ENCODE peak calls at places on chromosomes 13 and 19, in seven cellular contexts. H, M, T, J, A, X and D are unnamed samples.
A peak's percentile ranks its signal among the peaks of the same experiment; 100 is the strongest.

GRCh38 chr13:27622102-27622820 is 569 bp downstream of the POLR1D start:
- DNase-seq in M (no peak), H (no peak), X (peak; percentile 40), T (peak; percentile 5), J (no peak), A (peak; percentile 51), D (no peak)

GRCh38 chr19:14363203-14364097 is 17.8 kb upstream of the ADGRE5 start:
- DNase-seq in M (peak; percentile 33), J (peak; percentile 87), X (peak; percentile 66), H (peak; percentile 96), A (peak; percentile 69), T (no peak), D (peak; percentile 79)

GRCh38 chr13:21673592-21674270 is 2.9 kb downstream of the FGF9 start:
- DNase-seq in J (peak; percentile 92), H (peak; percentile 38), A (peak; percentile 76), T (no peak), M (peak; percentile 57), X (peak; percentile 58), D (peak; percentile 52)

GRCh38 chr19:51737924-51738323 is 13.8 kb downstream of the FPR1 start:
- DNase-seq in X (no peak), M (no peak), J (no peak), A (no peak), H (no peak), T (no peak), D (no peak)

GRCh38 chr13:112333756-112334543 is 42.2 kb upstream of the SPACA7 start:
- DNase-seq in X (peak; percentile 30), T (no peak), J (no peak), A (no peak), H (no peak), M (no peak), D (no peak)

GRCh38 chr19:48806818-48807589 is 3.8 kb downstream of the BCAT2 start:
- DNase-seq in T (no peak), M (peak; percentile 47), J (peak; percentile 53), H (peak; percentile 60), A (peak; percentile 87), X (no peak), D (peak; percentile 57)

GRCh38 chr13:75402787-75403186 is 79.2 kb downstream of the TBC1D4 start:
- DNase-seq in M (no peak), J (no peak), A (no peak), X (no peak), H (no peak), T (no peak), D (no peak)

GRCh38 chr13:34107814-34108213 is 289.9 kb downstream of the RFC3 start:
- DNase-seq in H (peak; percentile 37), J (no peak), M (no peak), T (no peak), A (no peak), X (no peak), D (no peak)

GRCh38 chr13:74144269-74144668 is 10.1 kb upstream of the KLF12 start:
- DNase-seq in J (no peak), H (no peak), A (no peak), M (no peak), X (no peak), T (no peak), D (no peak)

GRCh38 chr13:44064376-44064775 is 184.7 kb downstream of the LACC1 start:
- DNase-seq in T (no peak), A (no peak), X (no peak), M (no peak), J (no peak), H (no peak), D (no peak)

GRCh38 chr19:41548047-41548446 is 27.9 kb upstream of the CEACAM21 start:
- DNase-seq in X (no peak), T (no peak), H (no peak), M (no peak), A (no peak), J (no peak), D (no peak)

GRCh38 chr19:12884926-12885748 is 1.9 kb downstream of the KLF1 start:
- DNase-seq in X (peak; percentile 63), T (no peak), J (peak; percentile 98), A (peak; percentile 91), H (peak; percentile 68), M (peak; percentile 91), D (peak; percentile 80)

GRCh38 chr13:99640260-99640659 is 139.0 kb downstream of the TM9SF2 start:
- DNase-seq in M (no peak), X (no peak), J (no peak), A (no peak), H (no peak), T (no peak), D (no peak)

GRCh38 chr13:95620498-95621140 is 23.9 kb downstream of the DZIP1 start:
- DNase-seq in M (no peak), H (no peak), A (no peak), X (no peak), J (no peak), T (no peak), D (no peak)

GRCh38 chr13:50845211-50845610 is 1.7 kb upstream of the DLEU7 start:
- DNase-seq in H (peak; percentile 20), A (no peak), J (no peak), T (no peak), M (no peak), X (no peak), D (no peak)

GRCh38 chr13:59269476-59269875 is 894.3 kb downstream of the DIAPH3 start:
- DNase-seq in H (peak; percentile 77), M (no peak), J (no peak), T (no peak), A (no peak), X (no peak), D (no peak)

GRCh38 chr19:40603719-40604646 is 2.8 kb downstream of the LTBP4 start:
- DNase-seq in J (peak; percentile 98), X (peak; percentile 99), H (peak; percentile 97), A (peak; percentile 99), T (peak; percentile 99), M (peak; percentile 99), D (peak; percentile 97)

GRCh38 chr13:73406454-73406853 is 347.6 kb downstream of the KLF5 start:
- DNase-seq in T (no peak), M (no peak), X (no peak), A (no peak), J (no peak), H (no peak), D (no peak)

DNA sequence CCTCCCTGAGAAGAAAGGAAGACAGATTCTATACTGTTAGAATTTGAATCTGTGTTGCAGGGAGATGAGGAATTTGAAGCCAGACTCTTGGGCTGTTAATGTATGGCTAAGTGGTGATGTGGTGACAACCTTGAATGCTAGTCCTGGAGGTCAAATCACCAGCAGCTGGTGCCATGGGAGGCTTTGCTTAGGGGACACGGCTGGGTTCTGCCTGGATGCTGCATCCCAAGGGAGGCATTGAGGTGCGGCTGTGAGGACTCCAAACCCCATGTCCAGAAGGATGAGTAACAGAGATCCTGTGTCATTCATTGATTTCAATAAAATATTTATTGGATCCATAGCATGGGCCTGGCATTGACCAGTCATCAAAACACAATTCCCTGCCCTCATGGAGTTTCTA is 42.3 kb downstream of the RFX2 start:
- DNase-seq in T (no peak), H (no peak), M (peak; percentile 7), X (peak; percentile 11), A (no peak), J (no peak), D (no peak)
- H3K27ac ChIP-seq in T (peak overlapping the region; percentile 75), H (no peak overlapping the region), M (peak overlapping the region; percentile 55), X (no peak overlapping the region), A (peak overlapping the region; percentile 70), J (peak overlapping the region; percentile 97), D (no peak overlapping the region)

GRCh38 chr19:4055209-4055552 is 11.5 kb downstream of the ZBTB7A start:
- DNase-seq in A (no peak), J (peak; percentile 52), T (no peak), M (no peak), X (no peak), H (no peak), D (no peak)
- H3K4me1 ChIP-seq in A (peaks cover 41% of the 10 kb centered on the region), J (peaks cover 46% of the 10 kb centered on the region), T (no peaks in the 10 kb centered on the region), M (peaks cover 51% of the 10 kb centered on the region), X (peaks cover 51% of the 10 kb centered on the region), H (no peaks in the 10 kb centered on the region), D (peaks cover 42% of the 10 kb centered on the region)

DNA sequence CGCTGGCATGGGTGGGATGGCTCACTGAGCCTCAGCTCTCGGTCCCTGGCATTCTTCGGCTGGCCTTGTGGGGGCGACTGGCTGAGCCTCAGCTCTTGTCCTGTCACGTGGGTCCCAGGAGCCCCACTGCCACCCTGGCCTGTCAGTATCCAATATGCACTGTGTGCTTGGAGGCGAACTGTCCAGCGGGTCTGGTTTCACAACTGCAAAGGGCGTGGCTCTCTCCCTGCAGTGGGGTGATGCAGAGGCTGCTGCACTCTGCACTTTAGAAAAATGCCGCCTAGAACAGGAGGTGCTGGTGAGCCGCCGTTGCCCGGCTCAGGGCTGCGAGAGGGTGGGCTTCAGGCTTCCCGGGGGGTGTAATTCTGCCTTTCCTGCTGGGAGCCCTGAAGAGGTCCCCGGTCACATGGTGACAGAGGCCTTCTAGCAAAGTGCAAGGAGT is 17.0 kb upstream of the TMEM255B start:
- DNase-seq in H (peak; percentile 50), X (no peak), T (peak; percentile 48), A (peak; percentile 79), J (no peak), M (no peak), D (peak; percentile 47)
- TF ChIP-seq CTCF in H (peak; percentile 20), X (no peak), T (no peak), A (peak; percentile 32), J (no peak), M (no peak), D (no peak)

GRCh38 chr19:3206216-3206953 is 18.1 kb upstream of the CELF5 start:
- DNase-seq in M (no peak), X (no peak), T (no peak), A (no peak), H (no peak), J (peak; percentile 80), D (no peak)
- H3K27ac ChIP-seq in M (no peak overlapping the region), X (no peak overlapping the region), T (no peak overlapping the region), A (no peak overlapping the region), H (no peak overlapping the region), J (no peak overlapping the region), D (no peak overlapping the region)

DNA sequence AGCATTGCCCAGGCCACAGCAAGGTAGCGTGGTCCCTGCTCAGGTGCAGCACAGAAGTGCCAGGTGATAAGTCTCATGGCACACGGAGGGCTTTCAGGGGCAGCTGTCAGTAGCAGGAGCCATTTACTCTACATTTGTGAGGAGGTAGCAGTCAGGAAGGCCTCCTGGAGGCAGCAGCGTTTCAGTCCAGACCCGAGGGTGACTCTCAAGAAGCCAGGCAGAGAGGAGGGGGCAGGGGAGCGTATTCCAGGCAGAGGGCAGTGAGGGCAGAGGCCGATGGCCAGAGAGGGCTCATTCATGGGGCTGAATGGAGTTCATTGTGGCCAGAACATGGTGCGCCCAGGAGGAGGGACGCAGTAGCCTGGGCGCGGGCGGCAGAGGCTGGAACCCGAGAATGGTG is 8.9 kb downstream of the PIAS4 start:
- DNase-seq in X (no peak), T (peak; percentile 9), A (no peak), M (no peak), J (no peak), H (no peak), D (no peak)
- H3K4me1 ChIP-seq in X (peaks cover 40% of the 10 kb centered on the region), T (no peaks in the 10 kb centered on the region), A (peaks cover 8% of the 10 kb centered on the region), M (peaks cover 52% of the 10 kb centered on the region), J (peaks cover 26% of the 10 kb centered on the region), H (no peaks in the 10 kb centered on the region), D (peaks cover 51% of the 10 kb centered on the region)

GRCh38 chr19:38441660-38442348 is 8.3 kb downstream of the RYR1 start:
- DNase-seq in T (no peak), J (no peak), X (no peak), M (no peak), H (peak; percentile 15), A (no peak), D (no peak)
- TF ChIP-seq CTCF in T (no peak), J (no peak), X (no peak), M (no peak), H (peak; percentile 17), A (no peak), D (no peak)